ENCODE peak calls at places on chromosomes 7 and 10, in six cellular contexts. N, K, B, I, Q and V are unnamed samples.

GRCh38 chr7:107692501-107692900 is 31.9 kb downstream of the SLC26A4 start:
- DNase-seq in N (no peak), K (no peak), B (peak; percentile 47), I (no peak), Q (no peak), V (no peak)

GRCh38 chr7:7554647-7555575 is 11.8 kb upstream of the MIOS start:
- DNase-seq in N (no peak), K (no peak), B (peak; percentile 40), I (no peak), Q (no peak), V (no peak)

GRCh38 chr7:46853451-46853850 is 728.5 kb downstream of the TNS3 start:
- DNase-seq in N (no peak), K (no peak), B (peak; percentile 47), I (no peak), Q (no peak), V (no peak)

GRCh38 chr7:141674201-141674671 is 27.7 kb downstream of the DENND11 start:
- DNase-seq in N (no peak), K (no peak), B (peak; percentile 6), I (peak; percentile 55), Q (no peak), V (no peak)

GRCh38 chr10:60446855-60447254 is 57.2 kb upstream of the ANK3 start:
- DNase-seq in N (no peak), K (peak; percentile 29), B (peak; percentile 29), I (no peak), Q (peak; percentile 24), V (no peak)

GRCh38 chr7:107469836-107470416 is at the start of gene GPR22:
- DNase-seq in N (no peak), K (no peak), B (no peak), I (no peak), Q (no peak), V (no peak)

GRCh38 chr10:32982293-32982709 is 24.3 kb upstream of the ITGB1 start:
- DNase-seq in N (no peak), K (no peak), B (peak; percentile 92), I (no peak), Q (no peak), V (no peak)

GRCh38 chr10:16756561-16757221 is 60.5 kb downstream of the RSU1 start:
- DNase-seq in N (no peak), K (no peak), B (peak; percentile 60), I (no peak), Q (no peak), V (no peak)

GRCh38 chr7:45068236-45069023 is 20.3 kb downstream of the NACAD start:
- DNase-seq in N (no peak), K (peak; percentile 38), B (no peak), I (no peak), Q (no peak), V (no peak)

GRCh38 chr7:133517766-133518165 is 264.9 kb downstream of the EXOC4 start:
- DNase-seq in N (no peak), K (no peak), B (no peak), I (no peak), Q (no peak), V (no peak)

GRCh38 chr7:65387893-65388292 is 14.2 kb downstream of the ZNF92 start:
- DNase-seq in N (no peak), K (no peak), B (no peak), I (no peak), Q (no peak), V (no peak)

GRCh38 chr10:81021428-81022129 is 483.9 kb downstream of the SH2D4B start:
- DNase-seq in N (no peak), K (no peak), B (no peak), I (no peak), Q (no peak), V (no peak)

GRCh38 chr10:71213127-71213616 is 802 bp downstream of the UNC5B start:
- DNase-seq in N (no peak), K (peak; percentile 71), B (peak; percentile 88), I (peak; percentile 65), Q (peak; percentile 7), V (peak; percentile 30)

GRCh38 chr7:143974457-143974856 is 19.8 kb downstream of the OR2F1 start:
- DNase-seq in N (no peak), K (peak; percentile 94), B (peak; percentile 48), I (no peak), Q (no peak), V (no peak)

GRCh38 chr7:137276194-137276593 is 67.3 kb downstream of the PTN start:
- DNase-seq in N (no peak), K (no peak), B (no peak), I (no peak), Q (no peak), V (no peak)

GRCh38 chr7:100509213-100509612 is 25.5 kb downstream of the NYAP1 start:
- DNase-seq in N (no peak), K (no peak), B (peak; percentile 63), I (no peak), Q (no peak), V (no peak)

GRCh38 chr10:48803831-48804584 is 119.3 kb downstream of the WDFY4 start:
- DNase-seq in N (no peak), K (no peak), B (no peak), I (no peak), Q (no peak), V (no peak)

GRCh38 chr10:18651324-18652007 is at the start of gene NSUN6:
- DNase-seq in N (peak; percentile 92), K (peak; percentile 91), B (peak; percentile 95), I (peak; percentile 93), Q (peak; percentile 95), V (peak; percentile 74)

GRCh38 chr7:2513702-2514101 is 5.9 kb upstream of the LFNG start:
- DNase-seq in N (no peak), K (no peak), B (no peak), I (no peak), Q (no peak), V (no peak)

GRCh38 chr7:108078156-108078781 is 51.9 kb downstream of the LAMB4 start:
- DNase-seq in N (no peak), K (no peak), B (peak; percentile 43), I (no peak), Q (no peak), V (no peak)

GRCh38 chr10:6050801-6051445 is 11.2 kb downstream of the IL2RA start:
- DNase-seq in N (peak; percentile 92), K (peak; percentile 92), B (peak; percentile 72), I (no peak), Q (peak; percentile 91), V (no peak)

GRCh38 chr7:12771378-12771877 is 84.0 kb downstream of the ARL4A start:
- DNase-seq in N (no peak), K (peak; percentile 74), B (peak; percentile 33), I (no peak), Q (no peak), V (peak; percentile 4)

GRCh38 chr10:1671366-1672000 is 65.8 kb downstream of the ADARB2 start:
- DNase-seq in N (no peak), K (no peak), B (no peak), I (no peak), Q (no peak), V (no peak)

GRCh38 chr7:27247452-27248426 is 5.1 kb downstream of the EVX1 start:
- DNase-seq in N (no peak), K (no peak), B (no peak), I (no peak), Q (no peak), V (no peak)

GRCh38 chr10:93712593-93712992 is 10.2 kb upstream of the FRA10AC1 start:
- DNase-seq in N (no peak), K (no peak), B (no peak), I (no peak), Q (no peak), V (no peak)
- H3K27ac ChIP-seq in N (no peak overlapping the region), K (no peak overlapping the region), B (no peak overlapping the region), I (no peak overlapping the region), Q (no peak overlapping the region), V (no peak overlapping the region)

DNA sequence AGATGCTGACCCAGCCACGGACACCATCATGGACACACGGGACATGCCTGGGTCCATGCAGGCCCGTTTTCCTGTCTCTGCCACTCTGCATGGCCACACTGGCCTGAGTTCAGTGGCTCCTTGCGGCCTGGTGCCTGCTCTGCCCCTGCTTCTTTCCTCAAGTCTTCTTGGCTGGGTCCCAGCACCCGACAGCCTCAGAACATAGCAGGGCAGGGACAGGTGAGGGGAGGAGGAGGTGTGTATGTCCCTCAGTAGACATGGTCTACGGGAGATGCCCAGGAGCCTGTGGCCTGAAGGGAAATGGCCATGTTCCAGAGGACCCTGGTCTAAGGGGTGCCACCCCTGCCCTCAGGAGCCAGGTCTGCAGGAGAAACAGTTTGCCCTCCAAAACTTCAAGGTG is 2.2 kb upstream of the AQP1 start:
- DNase-seq in N (no peak), K (no peak), B (no peak), I (no peak), Q (no peak), V (no peak)
- H3K27ac ChIP-seq in N (no peak overlapping the region), K (no peak overlapping the region), B (no peak overlapping the region), I (no peak overlapping the region), Q (no peak overlapping the region), V (no peak overlapping the region)

GRCh38 chr10:93541402-93542357 is 24.8 kb upstream of the FFAR4 start:
- DNase-seq in N (no peak), K (peak; percentile 65), B (peak; percentile 79), I (peak; percentile 66), Q (no peak), V (no peak)
- H3K27ac ChIP-seq in N (no peak overlapping the region), K (no peak overlapping the region), B (no peak overlapping the region), I (no peak overlapping the region), Q (no peak overlapping the region), V (no peak overlapping the region)

DNA sequence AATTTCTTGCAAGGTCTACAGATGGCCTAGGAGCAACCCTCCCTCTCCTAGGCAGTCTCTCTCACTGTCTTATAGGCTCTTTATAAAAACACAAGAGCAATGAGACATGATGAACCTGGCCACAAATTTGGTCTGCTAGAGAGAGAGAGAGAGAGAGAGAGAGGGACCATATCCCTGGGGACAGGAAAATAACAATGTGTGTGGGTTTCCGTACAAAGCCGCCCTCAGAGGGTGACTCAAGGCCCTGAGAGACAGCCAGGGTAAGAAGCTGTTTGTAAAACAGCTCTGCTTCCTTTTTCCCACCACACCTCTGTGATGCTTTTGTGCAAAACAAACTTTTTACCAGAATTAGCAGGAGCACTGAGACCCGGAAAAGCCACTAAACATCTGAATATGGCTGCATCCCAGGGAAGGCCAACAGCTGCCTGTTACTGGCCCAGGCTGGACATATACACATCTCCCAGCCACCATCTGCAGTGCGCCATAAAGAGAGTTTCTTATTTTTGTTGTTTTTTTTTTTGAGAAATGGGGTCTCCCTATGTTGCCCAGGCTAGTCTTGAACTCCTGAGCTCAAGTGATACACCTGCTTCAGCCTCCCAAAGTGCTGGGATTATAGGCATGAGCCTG is 18.4 kb downstream of the GIMAP5 start:
- DNase-seq in N (peak; percentile 51), K (peak; percentile 58), B (no peak), I (no peak), Q (peak; percentile 78), V (no peak)
- H3K27ac ChIP-seq in N (peak overlapping the region; percentile 25), K (peak overlapping the region; percentile 73), B (no peak overlapping the region), I (no peak overlapping the region), Q (peak overlapping the region; percentile 78), V (no peak overlapping the region)